ENCODE peak calls at places on chromosome 12, in four cellular contexts. R, Q, W and F are unnamed samples.

GRCh38 chr12:19402743-19403400 is 36.4 kb upstream of the AEBP2 start:
- DNase-seq in Q (no peak), W (no peak), R (no peak), F (no peak)

GRCh38 chr12:70258605-70259403 is 15.6 kb downstream of the CNOT2 start:
- DNase-seq in Q (no peak), R (no peak), W (no peak), F (no peak)

GRCh38 chr12:31951008-31951407 is 8.2 kb upstream of the RESF1 start:
- DNase-seq in W (no peak), R (no peak), Q (no peak), F (no peak)

GRCh38 chr12:118850244-118850825 is 131.0 kb upstream of the SRRM4 start:
- DNase-seq in R (no peak), W (no peak), Q (no peak), F (no peak)

GRCh38 chr12:94754653-94755052 is 104.3 kb upstream of the TMCC3 start:
- DNase-seq in R (no peak), W (no peak), Q (no peak), F (no peak)

GRCh38 chr12:49664591-49665146 is 41.3 kb downstream of the PRPF40B start:
- DNase-seq in R (no peak), Q (no peak), W (no peak), F (no peak)

GRCh38 chr12:126727218-126727601 is 1539.8 kb upstream of the TMEM132C start:
- DNase-seq in W (no peak), R (no peak), Q (no peak), F (no peak)

GRCh38 chr12:132524405-132524804 is 34.5 kb downstream of the FBRSL1 start:
- DNase-seq in R (no peak), W (peak), Q (no peak), F (no peak)

GRCh38 chr12:104720346-104721064 is 237.6 kb downstream of the SLC41A2 start:
- DNase-seq in Q (peak), W (no peak), R (peak), F (no peak)

GRCh38 chr12:24223926-24224325 is 274.5 kb upstream of the SOX5 start:
- DNase-seq in Q (no peak), R (no peak), W (no peak), F (no peak)